ENCODE peak calls at places on chromosome 5, in six cellular contexts. M is H1, S is fibroblast of lung, P is astrocyte of the cerebellum, U is cardiac muscle cell, W is stomach. T is an unnamed sample.

GRCh38 chr5:78009937-78010527 is 233.9 kb upstream of the TBCA start:
- DNase-seq in U (peak; percentile 87), P (peak; percentile 84), S (peak; percentile 96), M (no peak), W (no peak), T (peak; percentile 71)

GRCh38 chr5:170745481-170746061 is 38.0 kb upstream of the GABRP start:
- DNase-seq in W (peak; percentile 65), S (no peak), P (no peak), M (peak; percentile 80), U (no peak), T (no peak)

GRCh38 chr5:93189707-93190120 is 391.3 kb downstream of the NR2F1-AS1 start:
- DNase-seq in S (peak; percentile 71), W (no peak), U (peak; percentile 91), P (peak; percentile 68), M (no peak), T (peak; percentile 77)

GRCh38 chr5:4553968-4554367 is 586.2 kb upstream of the ADAMTS16 start:
- DNase-seq in M (no peak), S (no peak), P (peak; percentile 16), U (no peak), W (no peak), T (no peak)

GRCh38 chr5:112005533-112005926 is 248.5 kb upstream of the NREP start:
- DNase-seq in M (no peak), P (peak; percentile 44), S (peak; percentile 57), U (no peak), W (no peak), T (no peak)

GRCh38 chr5:132025403-132025971 is 14.0 kb upstream of the ACSL6 start:
- DNase-seq in S (no peak), W (no peak), U (no peak), M (no peak), P (no peak), T (no peak)

GRCh38 chr5:59746261-59746765 is 147.2 kb downstream of the PDE4D start:
- DNase-seq in M (no peak), S (peak; percentile 76), W (no peak), U (peak; percentile 46), P (no peak), T (no peak)

GRCh38 chr5:35416217-35416988 is 186.1 kb upstream of the PRLR start:
- DNase-seq in U (no peak), S (no peak), W (no peak), M (no peak), P (no peak), T (no peak)

GRCh38 chr5:138533973-138534941 is 8.8 kb downstream of the ETF1 start:
- DNase-seq in M (no peak), W (no peak), S (no peak), U (no peak), P (no peak), T (no peak)
- H3K4me3 ChIP-seq in M (no peak overlapping the region), W (no peak overlapping the region), S (no peak overlapping the region), U (no peak overlapping the region), P (no peak overlapping the region), T (no peak overlapping the region)

DNA sequence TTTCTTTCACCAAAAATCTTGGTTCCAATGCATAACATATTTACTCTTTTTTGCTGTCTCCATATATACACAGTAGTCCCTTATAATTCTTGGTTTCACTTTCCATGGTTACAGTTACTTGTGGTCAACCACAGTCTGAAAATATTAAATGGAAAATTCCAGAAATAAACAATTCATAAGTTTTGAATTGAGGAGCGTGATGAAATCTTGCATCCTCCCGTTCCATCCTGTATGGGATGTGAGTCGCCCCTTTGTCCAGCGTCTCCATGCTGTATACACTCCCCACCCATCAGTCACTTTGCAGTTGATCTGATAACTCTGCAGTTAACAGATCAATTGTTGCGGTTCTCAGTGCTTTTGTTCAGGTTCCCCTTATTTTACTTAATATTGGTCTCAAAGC is 11.5 kb upstream of the FAF2 start:
- DNase-seq in U (peak; percentile 19), M (no peak), P (no peak), S (peak; percentile 71), W (no peak), T (no peak)
- H3K4me3 ChIP-seq in U (no peak overlapping the region), M (no peak overlapping the region), P (no peak overlapping the region), S (no peak overlapping the region), W (no peak overlapping the region), T (peak overlapping the region; percentile 13)

GRCh38 chr5:126871441-126871840 is 94.5 kb downstream of the LMNB1 start:
- DNase-seq in U (no peak), S (no peak), P (no peak), M (no peak), W (no peak), T (no peak)

GRCh38 chr5:126875303-126875785 is 98.4 kb downstream of the LMNB1 start:
- DNase-seq in S (peak; percentile 81), M (no peak), U (no peak), W (no peak), P (no peak), T (no peak)

GRCh38 chr5:126877011-126877410 is 100.1 kb downstream of the LMNB1 start:
- DNase-seq in P (no peak), U (peak; percentile 30), S (no peak), M (no peak), W (no peak), T (no peak)

GRCh38 chr5:126868961-126869451 is 92.1 kb downstream of the LMNB1 start:
- DNase-seq in U (peak; percentile 65), W (no peak), M (no peak), P (no peak), S (no peak), T (no peak)

GRCh38 chr5:126872558-126873349 is 95.8 kb downstream of the LMNB1 start:
- DNase-seq in P (no peak), W (no peak), S (no peak), M (no peak), U (no peak), T (no peak)
- H3K4me3 ChIP-seq in P (no peak overlapping the region), W (no peak overlapping the region), S (no peak overlapping the region), M (no peak overlapping the region), U (no peak overlapping the region), T (no peak overlapping the region)

DNA sequence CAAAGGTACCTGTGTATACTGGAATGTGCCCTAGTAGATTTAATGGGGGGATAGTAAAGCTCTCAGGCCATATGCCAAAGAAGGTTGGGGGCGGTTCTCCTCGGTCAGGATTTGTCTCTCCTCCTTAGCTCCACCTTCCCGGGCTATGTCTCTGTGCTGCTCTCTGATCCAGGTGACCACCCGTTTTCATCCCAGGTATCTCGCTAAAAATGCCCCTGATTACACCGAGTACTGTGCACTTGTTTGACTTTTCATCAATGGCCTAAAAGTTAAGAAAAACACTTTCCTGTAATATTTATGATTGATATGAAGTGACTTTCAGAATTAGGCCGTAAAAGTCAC is 718 bp downstream of the NDUFS6 start:
- DNase-seq in W (no peak), M (no peak), P (no peak), S (no peak), U (no peak), T (no peak)
- H3K4me3 ChIP-seq in W (peak overlapping the region; percentile 79), M (peak overlapping the region; percentile 87), P (peak overlapping the region; percentile 91), S (peak overlapping the region; percentile 97), U (peak overlapping the region; percentile 56), T (peak overlapping the region; percentile 93)

GRCh38 chr5:178123987-178124925 is 6.6 kb upstream of the RMND5B start:
- DNase-seq in U (no peak), W (peak; percentile 38), S (no peak), M (no peak), P (no peak), T (no peak)
- H3K4me3 ChIP-seq in U (no peak overlapping the region), W (no peak overlapping the region), S (no peak overlapping the region), M (no peak overlapping the region), P (no peak overlapping the region), T (no peak overlapping the region)